ENCODE peak calls at places on chromosomes 11 and 22, in six cellular contexts. K is CD4-positive, alpha-beta memory T cell; F is heart right ventricle; W is lung; J is brain microvascular endothelial cell; V is IMR-90. E is an unnamed sample.

GRCh38 chr11:118530683-118531596 is at the start of gene TMEM25:
- DNase-seq in K (peak; percentile 68), F (peak; percentile 73), W (peak; percentile 62), J (peak; percentile 40), V (peak; percentile 32), E (peak; percentile 33)

GRCh38 chr11:2086239-2087040 is 52.7 kb downstream of the IGF2 start:
- DNase-seq in K (no peak), F (no peak), W (peak; percentile 17), J (no peak), V (no peak), E (no peak)

GRCh38 chr11:5713695-5714094 is 22.6 kb upstream of the OR56B1 start:
- DNase-seq in K (no peak), F (no peak), W (no peak), J (no peak), V (no peak), E (no peak)

GRCh38 chr11:92035488-92035887 is 189.1 kb upstream of the FAT3 start:
- DNase-seq in K (no peak), F (no peak), W (no peak), J (no peak), V (no peak), E (peak; percentile 80)

GRCh38 chr22:46528121-46528610 is 9.3 kb downstream of the CELSR1 start:
- DNase-seq in K (no peak), F (no peak), W (peak; percentile 74), J (peak; percentile 93), V (peak; percentile 64), E (peak; percentile 97)

GRCh38 chr22:38273135-38273761 is 438 bp upstream of the TMEM184B start:
- DNase-seq in K (no peak), F (no peak), W (no peak), J (no peak), V (no peak), E (no peak)

GRCh38 chr22:37746366-37747089 is 49.7 kb downstream of the TRIOBP start:
- DNase-seq in K (no peak), F (no peak), W (no peak), J (no peak), V (no peak), E (no peak)

GRCh38 chr22:20985720-20986119 is 3.6 kb downstream of the LZTR1 start:
- DNase-seq in K (no peak), F (no peak), W (no peak), J (no peak), V (no peak), E (no peak)

GRCh38 chr11:27520226-27520625 is 13.7 kb upstream of the LIN7C start:
- DNase-seq in K (no peak), F (no peak), W (no peak), J (no peak), V (no peak), E (no peak)

GRCh38 chr11:9002920-9003572 is 755 bp downstream of the NRIP3 start:
- DNase-seq in K (no peak), F (no peak), W (no peak), J (no peak), V (no peak), E (no peak)

GRCh38 chr11:98411777-98412176 is 609.0 kb upstream of the CNTN5 start:
- DNase-seq in K (no peak), F (no peak), W (no peak), J (no peak), V (no peak), E (no peak)

GRCh38 chr11:2257023-2257700 is 13.2 kb downstream of the ASCL2 start:
- DNase-seq in K (no peak), F (no peak), W (peak; percentile 28), J (no peak), V (no peak), E (no peak)

GRCh38 chr11:33438311-33438710 is 181.1 kb downstream of the HIPK3 start:
- DNase-seq in K (no peak), F (no peak), W (no peak), J (no peak), V (no peak), E (no peak)

GRCh38 chr11:45083544-45084087 is 62.8 kb upstream of the PRDM11 start:
- DNase-seq in K (no peak), F (no peak), W (no peak), J (no peak), V (no peak), E (no peak)

GRCh38 chr22:26718905-26719304 is 61.5 kb downstream of the MIAT start:
- DNase-seq in K (no peak), F (no peak), W (no peak), J (peak; percentile 85), V (peak; percentile 91), E (peak; percentile 22)

GRCh38 chr11:3939211-3939610 is 83.7 kb downstream of the STIM1 start:
- DNase-seq in K (no peak), F (no peak), W (no peak), J (peak; percentile 90), V (peak; percentile 95), E (no peak)

GRCh38 chr11:65444314-65445051 is 21.9 kb downstream of the NEAT1 start:
- DNase-seq in K (no peak), F (no peak), W (peak; percentile 30), J (peak; percentile 36), V (peak; percentile 43), E (no peak)

GRCh38 chr22:26169312-26170111 is at the start of gene SEZ6L:
- DNase-seq in K (no peak), F (peak; percentile 29), W (no peak), J (no peak), V (no peak), E (no peak)

GRCh38 chr22:30277547-30278344 is 11.1 kb upstream of the OSM start:
- DNase-seq in K (no peak), F (no peak), W (no peak), J (peak; percentile 49), V (peak; percentile 80), E (peak; percentile 44)

GRCh38 chr11:61917357-61918109 is at the start of gene RAB3IL1:
- DNase-seq in K (no peak), F (peak; percentile 79), W (no peak), J (no peak), V (no peak), E (no peak)

GRCh38 chr22:28931844-28932561 is 48.6 kb downstream of the ZNRF3 start:
- DNase-seq in K (no peak), F (no peak), W (no peak), J (no peak), V (no peak), E (no peak)

GRCh38 chr11:45599161-45599943 is 66.1 kb downstream of the CHST1 start:
- DNase-seq in K (no peak), F (no peak), W (no peak), J (no peak), V (no peak), E (no peak)

GRCh38 chr22:30290679-30291333 is 1.5 kb upstream of the CASTOR1 start:
- DNase-seq in K (no peak), F (peak; percentile 84), W (peak; percentile 92), J (peak; percentile 56), V (peak; percentile 48), E (peak; percentile 86)

GRCh38 chr11:92246637-92247036 is 22.0 kb downstream of the FAT3 start:
- DNase-seq in K (no peak), F (no peak), W (no peak), J (no peak), V (no peak), E (peak; percentile 52)

GRCh38 chr22:17430298-17430900 is 61.1 kb downstream of the CECR2 start:
- DNase-seq in K (no peak), F (no peak), W (no peak), J (peak; percentile 37), V (no peak), E (no peak)

GRCh38 chr11:93536346-93536871 is 6.8 kb downstream of the SMCO4 start:
- DNase-seq in K (no peak), F (peak; percentile 34), W (no peak), J (no peak), V (no peak), E (no peak)

GRCh38 chr11:93537767-93538261 is 5.4 kb downstream of the SMCO4 start:
- DNase-seq in K (no peak), F (no peak), W (peak; percentile 72), J (no peak), V (peak; percentile 47), E (peak; percentile 34)

GRCh38 chr11:93541154-93541553 is 2.0 kb downstream of the SMCO4 start:
- DNase-seq in K (no peak), F (no peak), W (no peak), J (no peak), V (no peak), E (no peak)

GRCh38 chr11:93540337-93540736 is 2.9 kb downstream of the SMCO4 start:
- DNase-seq in K (no peak), F (no peak), W (no peak), J (no peak), V (no peak), E (no peak)

GRCh38 chr11:93537022-93537421 is 6.2 kb downstream of the SMCO4 start:
- DNase-seq in K (no peak), F (peak; percentile 67), W (no peak), J (no peak), V (no peak), E (no peak)
- H3K27ac ChIP-seq in K (no peak overlapping the region), F (peak overlapping the region; percentile 74), W (peak overlapping the region; percentile 82), J (no peak overlapping the region), V (no peak overlapping the region), E (no peak overlapping the region)

GRCh38 chr22:22921575-22921974 is 34.0 kb downstream of the IGLL5 start:
- DNase-seq in K (no peak), F (no peak), W (no peak), J (no peak), V (no peak), E (no peak)

GRCh38 chr22:22923930-22924329 is 36.3 kb downstream of the IGLL5 start:
- DNase-seq in K (no peak), F (no peak), W (no peak), J (no peak), V (no peak), E (no peak)

GRCh38 chr22:22922954-22923319 is 35.3 kb downstream of the IGLL5 start:
- DNase-seq in K (no peak), F (no peak), W (no peak), J (no peak), V (no peak), E (no peak)

GRCh38 chr22:22924369-22925145 is 36.9 kb downstream of the IGLL5 start:
- DNase-seq in K (no peak), F (no peak), W (no peak), J (no peak), V (no peak), E (no peak)

GRCh38 chr22:22923379-22923778 is 35.8 kb downstream of the IGLL5 start:
- DNase-seq in K (no peak), F (no peak), W (no peak), J (no peak), V (no peak), E (no peak)
- H3K27me3 ChIP-seq in K (no peaks in the 10 kb centered on the region), F (peaks cover 12% of the 10 kb centered on the region), W (no peaks in the 10 kb centered on the region), J (peaks cover 19% of the 10 kb centered on the region), V (peaks cover 8% of the 10 kb centered on the region), E (no peaks in the 10 kb centered on the region)

GRCh38 chr11:70397983-70398833 is at the start of gene CTTN:
- DNase-seq in K (peak; percentile 45), F (peak; percentile 90), W (peak; percentile 75), J (peak; percentile 68), V (peak; percentile 85), E (peak; percentile 78)
- H3K27ac ChIP-seq in K (no peak within 1 kb of the TSS), F (peak within 1 kb of the TSS; percentile 82), W (peak within 1 kb of the TSS; percentile 90), J (peak within 1 kb of the TSS; percentile 91), V (peak within 1 kb of the TSS; percentile 99), E (peak within 1 kb of the TSS; percentile 85)

GRCh38 chr22:22386602-22387385 is 121.7 kb downstream of the ZNF280B start:
- DNase-seq in K (no peak), F (no peak), W (no peak), J (no peak), V (no peak), E (no peak)
- H3K27me3 ChIP-seq in K (no peaks in the 10 kb centered on the region), F (peaks cover 50% of the 10 kb centered on the region), W (no peaks in the 10 kb centered on the region), J (peaks cover 7% of the 10 kb centered on the region), V (no peaks in the 10 kb centered on the region), E (peaks cover 33% of the 10 kb centered on the region)

GRCh38 chr11:111826322-111826950 is 44.9 kb downstream of the ALG9 start:
- DNase-seq in K (no peak), F (no peak), W (no peak), J (no peak), V (no peak), E (no peak)
- H3K27ac ChIP-seq in K (no peak overlapping the region), F (no peak overlapping the region), W (no peak overlapping the region), J (no peak overlapping the region), V (no peak overlapping the region), E (no peak overlapping the region)